ENCODE peak calls at places on chromosome 21, in four cellular contexts. Q, Y, P and K are unnamed samples.

GRCh38 chr21:17051054-17051453 is 461.8 kb upstream of the CXADR start:
- DNase-seq in Q (peak), Y (no peak), P (no peak), K (no peak)

GRCh38 chr21:39612233-39613028 is at the start of gene B3GALT5:
- DNase-seq in Q (no peak), Y (no peak), P (peak), K (peak)

GRCh38 chr21:41800425-41801186 is 33.8 kb upstream of the RIPK4 start:
- DNase-seq in Q (no peak), Y (no peak), P (no peak), K (no peak)

GRCh38 chr21:41777934-41778815 is 11.3 kb upstream of the RIPK4 start:
- DNase-seq in Q (peak), Y (peak), P (peak), K (peak)

GRCh38 chr21:31184462-31184861 is 146.2 kb upstream of the KRTAP19-8 start:
- DNase-seq in Q (no peak), Y (no peak), P (no peak), K (no peak)

GRCh38 chr21:45655071-45655470 is 11.5 kb downstream of the PCBP3 start:
- DNase-seq in Q (peak), Y (peak), P (no peak), K (peak)

GRCh38 chr21:14306143-14306907 is 76.6 kb downstream of the HSPA13 start:
- DNase-seq in Q (peak), Y (no peak), P (no peak), K (peak)

GRCh38 chr21:41830764-41831452 is 48.2 kb downstream of the PRDM15 start:
- DNase-seq in Q (no peak), Y (no peak), P (no peak), K (no peak)

GRCh38 chr21:15592957-15593356 is 136.8 kb upstream of the USP25 start:
- DNase-seq in Q (no peak), Y (no peak), P (no peak), K (peak)

GRCh38 chr21:43734131-43734634 is 15.3 kb downstream of the PDXK start:
- DNase-seq in Q (no peak), Y (no peak), P (peak), K (no peak)

GRCh38 chr21:46211786-46212720 is 16.5 kb downstream of the LSS start:
- DNase-seq in Q (no peak), Y (no peak), P (no peak), K (peak)

GRCh38 chr21:37128069-37128468 is 55.0 kb downstream of the TTC3 start:
- DNase-seq in Q (no peak), Y (no peak), P (no peak), K (peak)

GRCh38 chr21:43701936-43702784 is 16.8 kb upstream of the PDXK start:
- DNase-seq in Q (no peak), Y (no peak), P (no peak), K (no peak)

GRCh38 chr21:41593051-41593783 is 85.3 kb upstream of the TMPRSS2 start:
- DNase-seq in Q (no peak), Y (no peak), P (peak), K (no peak)

GRCh38 chr21:41602511-41602910 is 94.6 kb upstream of the TMPRSS2 start:
- DNase-seq in Q (no peak), Y (no peak), P (no peak), K (no peak)

GRCh38 chr21:42051788-42052187 is 19.3 kb upstream of the UMODL1 start:
- DNase-seq in Q (peak), Y (no peak), P (no peak), K (no peak)

GRCh38 chr21:43864806-43865470 is at the start of gene AGPAT3:
- DNase-seq in Q (no peak), Y (no peak), P (peak), K (peak)

GRCh38 chr21:28906236-28906635 is 86.4 kb downstream of the LTN1 start:
- DNase-seq in Q (no peak), Y (no peak), P (no peak), K (no peak)

GRCh38 chr21:38402795-38403194 is 95.5 kb downstream of the ERG start:
- DNase-seq in Q (no peak), Y (no peak), P (no peak), K (no peak)